ENCODE peak calls at places on chromosomes 6 and 20, in four cellular contexts. Y is fibroblast of lung, J is fibroblast of the aortic adventitia, Q is astrocyte of the spinal cord. U is an unnamed sample.

GRCh38 chr6:145883263-145883662 is 68.7 kb upstream of the FBXO30 start:
- DNase-seq in Q (no peak), J (no peak), Y (no peak), U (no peak)

GRCh38 chr6:92586236-92586977 is 833.0 kb downstream of the EPHA7 start:
- DNase-seq in Y (no peak), J (no peak), Q (no peak), U (no peak)

GRCh38 chr6:26445934-26446667 is 5.8 kb downstream of the BTN3A3 start:
- DNase-seq in Y (no peak), Q (no peak), J (no peak), U (no peak)

GRCh38 chr20:645318-646106 is 7.5 kb downstream of the SRXN1 start:
- DNase-seq in Q (peak), J (peak), Y (peak), U (no peak)

GRCh38 chr20:64044484-64045247 is 4.8 kb downstream of the SOX18 start:
- DNase-seq in Y (peak), Q (peak), J (peak), U (no peak)

GRCh38 chr20:13554706-13555105 is 84.0 kb downstream of the TASP1 start:
- DNase-seq in J (peak), Q (peak), Y (peak), U (no peak)

GRCh38 chr6:170132011-170132521 is 158.8 kb downstream of the DLL1 start:
- DNase-seq in Y (no peak), Q (no peak), J (no peak), U (no peak)

GRCh38 chr6:80641591-80641990 is 535.1 kb downstream of the BCKDHB start:
- DNase-seq in J (peak), Y (peak), Q (no peak), U (no peak)

GRCh38 chr20:47790032-47790965 is 5.0 kb upstream of the SULF2 start:
- DNase-seq in J (peak), Y (peak), Q (peak), U (no peak)

GRCh38 chr6:33840064-33840926 is 36.5 kb upstream of the MLN start:
- DNase-seq in J (peak), Q (peak), Y (peak), U (peak)

GRCh38 chr20:64159711-64160110 is 4.5 kb upstream of the MYT1 start:
- DNase-seq in J (no peak), Q (no peak), Y (no peak), U (no peak)

DNA sequence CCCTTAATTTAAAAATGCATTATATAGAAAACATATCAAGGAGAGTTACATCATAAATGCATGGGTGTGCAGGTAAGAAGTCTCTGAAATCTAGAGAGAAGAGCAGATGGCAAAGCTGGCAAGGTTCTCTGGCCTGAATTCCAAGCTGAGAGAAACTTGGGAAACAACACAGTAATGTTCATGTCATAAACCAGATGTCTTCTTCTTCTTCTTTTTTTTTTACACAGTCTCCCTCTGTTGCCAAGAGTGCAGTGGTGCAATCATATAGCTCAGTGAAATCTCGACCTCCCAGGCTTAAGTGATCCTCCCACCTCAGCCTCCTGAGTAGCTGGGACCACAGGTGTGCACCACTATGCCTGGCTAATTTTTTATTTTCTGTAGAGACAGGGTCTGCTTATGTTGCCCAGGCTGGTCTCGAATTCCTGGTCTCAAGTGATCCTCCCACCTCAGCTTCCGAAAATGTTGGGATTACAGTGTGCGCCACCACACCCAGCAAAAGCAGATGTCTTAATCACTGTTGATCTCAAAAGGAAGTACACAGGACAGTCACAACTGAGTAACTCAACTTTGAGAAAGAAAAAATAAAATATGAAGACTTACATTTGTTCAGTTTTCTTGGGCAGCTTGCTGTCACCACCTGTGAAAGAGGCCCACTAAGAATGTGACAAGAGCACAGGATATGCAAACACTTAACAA is 77.3 kb downstream of the DNAAF9 start:
- DNase-seq in Q (no peak), Y (no peak), J (peak), U (peak)
- TF ChIP-seq CTCF in Q (no peak), Y (peak), J (no peak), U (peak)

GRCh38 chr6:27617700-27618689 is 145.1 kb upstream of the ZNF184 start:
- DNase-seq in J (peak), Q (peak), Y (peak), U (no peak)
- H3K4me3 ChIP-seq in J (peak), Q (peak), Y (peak), U (peak)

GRCh38 chr20:39429716-39430115 is 467.6 kb downstream of the DHX35 start:
- DNase-seq in Y (no peak), Q (no peak), J (no peak), U (no peak)
- TF ChIP-seq CTCF in Y (no peak), Q (peak), J (no peak), U (no peak)

GRCh38 chr20:17202668-17203067 is 24.2 kb upstream of the PCSK2 start:
- DNase-seq in Y (no peak), Q (no peak), J (no peak), U (no peak)
- H3K4me3 ChIP-seq in Y (no peak), Q (no peak), J (no peak), U (no peak)

DNA sequence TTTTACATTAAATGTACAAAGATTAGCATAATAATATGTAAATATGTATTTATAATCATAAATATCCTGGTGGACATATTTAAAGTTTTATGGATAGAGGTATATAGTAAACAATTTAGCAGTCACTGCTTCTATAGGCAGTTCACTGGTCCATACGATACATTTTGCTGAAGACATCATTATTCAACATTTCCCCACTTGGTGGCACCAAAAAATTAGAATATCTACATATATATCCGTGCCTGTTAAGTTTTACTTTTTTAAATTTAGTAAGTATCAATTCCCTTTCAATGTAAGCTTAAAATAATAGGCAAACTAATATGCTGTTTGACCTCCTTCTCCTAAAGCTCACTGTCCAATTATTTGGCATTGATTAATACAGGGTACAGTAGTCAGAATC is 64.2 kb downstream of the LMBRD1 start:
- DNase-seq in Y (no peak), Q (peak), J (peak), U (no peak)
- TF ChIP-seq CTCF in Y (peak), Q (no peak), J (peak), U (no peak)

GRCh38 chr6:52416629-52417151 is 3.5 kb upstream of the EFHC1 start:
- DNase-seq in J (peak), Q (peak), Y (peak), U (peak)

GRCh38 chr6:52417675-52418111 is 2.4 kb upstream of the EFHC1 start:
- DNase-seq in J (peak), Q (peak), Y (peak), U (peak)

GRCh38 chr6:52415917-52416628 is 4.1 kb upstream of the EFHC1 start:
- DNase-seq in Y (peak), J (peak), Q (no peak), U (no peak)

GRCh38 chr6:52418606-52419005 is 1.5 kb upstream of the EFHC1 start:
- DNase-seq in Y (no peak), Q (no peak), J (no peak), U (no peak)

DNA sequence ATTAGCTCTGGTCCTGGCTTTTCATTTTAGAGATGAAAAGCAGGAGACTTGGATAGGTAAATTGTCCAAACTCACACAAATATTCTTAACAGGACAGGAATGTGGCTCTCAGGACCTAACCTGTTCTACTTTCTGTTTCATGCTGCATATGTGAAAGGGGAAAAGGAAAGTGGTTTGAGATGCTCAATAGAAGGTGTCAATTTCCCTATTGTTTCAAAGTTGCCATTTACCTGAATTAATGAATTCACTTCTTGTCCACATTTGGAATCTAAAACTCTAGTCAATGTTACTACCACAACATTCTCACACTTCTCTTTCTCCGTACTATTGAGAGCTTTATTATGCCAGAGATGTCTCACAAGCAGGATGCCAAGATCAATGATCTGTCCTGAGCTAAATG is 4.8 kb upstream of the EFHC1 start:
- DNase-seq in Q (no peak), Y (no peak), J (no peak), U (no peak)
- H3K4me3 ChIP-seq in Q (no peak), Y (no peak), J (no peak), U (no peak)

GRCh38 chr6:30742316-30743098 is at the start of gene FLOT1:
- DNase-seq in Y (peak), J (peak), Q (peak), U (no peak)

GRCh38 chr6:30741789-30742315 is 635 bp downstream of the FLOT1 start:
- DNase-seq in Q (no peak), J (no peak), Y (no peak), U (no peak)

GRCh38 chr6:30740540-30740870 is 2.0 kb downstream of the FLOT1 start:
- DNase-seq in Q (no peak), Y (no peak), J (no peak), U (no peak)

GRCh38 chr6:30743099-30744053 is 889 bp upstream of the FLOT1 start:
- DNase-seq in Q (no peak), Y (no peak), J (peak), U (no peak)

DNA sequence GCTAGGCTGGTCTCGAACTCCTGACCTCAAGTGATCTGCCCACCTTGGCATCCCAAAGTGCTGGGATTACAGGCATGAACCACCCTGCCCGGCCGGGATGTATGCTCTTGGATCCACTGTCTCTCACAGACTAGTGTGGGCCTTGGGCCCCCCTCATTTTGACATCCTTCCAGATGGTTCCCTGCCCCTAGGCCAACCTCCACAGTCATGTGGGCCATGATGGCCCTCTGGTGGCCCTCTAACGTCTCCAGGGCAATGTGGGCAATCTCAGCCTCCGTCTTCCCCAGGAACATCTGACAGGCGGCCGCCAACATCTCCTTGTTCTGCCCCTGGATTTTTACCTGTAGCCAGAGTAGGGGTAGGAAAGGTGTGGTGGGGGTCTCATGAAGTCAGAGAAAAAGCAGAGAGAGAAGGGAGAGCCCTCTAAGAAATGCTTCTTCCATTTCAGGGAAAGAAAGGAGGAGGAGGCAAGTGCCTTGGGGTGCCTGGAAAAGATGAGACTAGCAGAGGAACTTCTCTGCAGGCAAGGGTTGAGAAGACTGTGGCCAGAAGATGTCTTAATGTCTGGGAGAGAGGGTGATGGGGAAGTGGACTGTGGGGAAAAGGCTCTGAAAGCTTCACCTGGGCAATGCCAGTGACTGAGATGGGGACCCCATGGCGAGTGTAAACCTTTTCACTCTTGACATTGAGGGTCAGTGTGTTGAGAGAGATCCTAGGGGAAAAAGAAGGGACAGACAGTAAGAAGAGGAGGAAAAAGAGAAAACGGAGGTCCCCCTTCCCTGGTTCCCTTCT is 1.3 kb downstream of the FLOT1 start:
- DNase-seq in J (no peak), Y (no peak), Q (no peak), U (no peak)
- TF ChIP-seq CTCF in J (no peak), Y (no peak), Q (no peak), U (no peak)

GRCh38 chr6:125751334-125751916 is 2.0 kb downstream of the HEY2 start:
- DNase-seq in Y (no peak), Q (no peak), J (no peak), U (no peak)

GRCh38 chr6:125749864-125750691 is 646 bp downstream of the HEY2 start:
- DNase-seq in Y (no peak), Q (no peak), J (peak), U (no peak)

GRCh38 chr6:125752773-125753172 is 3.3 kb downstream of the HEY2 start:
- DNase-seq in Q (no peak), Y (no peak), J (no peak), U (no peak)

GRCh38 chr6:125749112-125749863 is at the start of gene HEY2:
- DNase-seq in Q (peak), Y (peak), J (peak), U (peak)

GRCh38 chr6:125750692-125751333 is 1.4 kb downstream of the HEY2 start:
- DNase-seq in Q (no peak), Y (no peak), J (no peak), U (no peak)
- H3K4me3 ChIP-seq in Q (no peak), Y (no peak), J (no peak), U (no peak)

GRCh38 chr6:5490495-5491069 is 229.3 kb downstream of the FARS2 start:
- DNase-seq in Q (no peak), Y (no peak), J (no peak), U (no peak)
- TF ChIP-seq CTCF in Q (no peak), Y (no peak), J (no peak), U (no peak)

DNA sequence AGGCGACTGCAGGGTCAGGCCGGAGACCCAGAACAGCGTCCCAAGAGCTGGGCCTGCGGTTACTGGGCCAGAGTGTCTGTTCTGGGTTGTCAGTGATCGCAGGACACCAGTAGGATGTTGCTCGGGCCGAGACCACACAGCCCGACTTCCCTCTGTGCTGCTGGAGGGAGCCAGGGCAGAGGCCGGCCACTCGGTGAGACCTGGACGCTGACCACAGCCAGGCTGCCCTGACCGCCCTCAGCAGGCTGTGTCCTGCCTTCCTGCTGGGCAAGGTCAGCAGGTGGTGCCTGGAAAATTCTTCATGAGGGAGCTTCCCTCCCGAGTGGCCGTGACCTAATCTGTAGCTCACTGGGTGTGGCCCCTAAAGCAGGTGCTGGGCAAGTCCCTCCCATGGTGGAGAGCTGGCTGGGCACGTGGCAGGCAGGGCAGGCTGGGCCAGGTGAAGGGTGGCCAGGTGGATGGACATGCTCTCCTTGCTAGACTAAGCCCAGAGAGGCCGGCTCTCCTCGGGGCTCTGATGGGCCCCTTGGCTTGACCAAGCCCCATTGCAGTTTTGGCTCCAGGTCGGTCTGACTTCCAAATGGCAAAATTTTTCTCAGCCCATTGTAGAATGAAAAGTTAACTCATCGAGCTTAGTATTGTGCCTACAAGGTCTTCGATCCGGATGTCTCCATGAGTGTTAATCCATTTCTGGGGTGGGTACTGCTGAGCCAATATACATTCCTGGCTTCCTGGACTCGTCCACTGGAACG is 1.9 kb downstream of the SLCO4A1 start:
- DNase-seq in J (no peak), Q (no peak), Y (no peak), U (no peak)
- H3K4me3 ChIP-seq in J (no peak), Q (no peak), Y (no peak), U (peak)